ENCODE peak calls at places on chromosome 9, in five cellular contexts. M is tibial artery, A is foreskin fibroblast, J is AG09319, E is epithelial cell of esophagus. K is an unnamed sample.
A peak's percentile ranks its signal among the peaks of the same experiment; 100 is the strongest.

GRCh38 chr9:94921072-94921471 is 194.6 kb downstream of the AOPEP start:
- DNase-seq in E (peak; percentile 76), A (peak; percentile 64), J (no peak), M (peak; percentile 45), K (no peak)

GRCh38 chr9:27933210-27934062 is 360.2 kb upstream of the C9orf72 start:
- DNase-seq in E (peak; percentile 9), A (no peak), J (no peak), M (no peak), K (no peak)

GRCh38 chr9:744790-745456 is 96.6 kb upstream of the DMRT1 start:
- DNase-seq in M (no peak), E (no peak), J (no peak), A (no peak), K (no peak)

GRCh38 chr9:125663127-125663526 is 43.9 kb downstream of the MAPKAP1 start:
- DNase-seq in E (peak; percentile 76), A (peak; percentile 73), J (no peak), M (no peak), K (no peak)

GRCh38 chr9:35689601-35690446 is at the start of gene TPM2:
- DNase-seq in E (peak; percentile 40), J (peak; percentile 76), A (peak; percentile 96), M (peak; percentile 80), K (peak; percentile 93)

GRCh38 chr9:127463891-127464290 is 12.6 kb downstream of the LRSAM1 start:
- DNase-seq in E (no peak), A (peak; percentile 82), M (no peak), J (no peak), K (no peak)

GRCh38 chr9:74555015-74555414 is 57.9 kb downstream of the RORB start:
- DNase-seq in J (no peak), E (no peak), A (no peak), M (no peak), K (no peak)

GRCh38 chr9:1366300-1366699 is 316.1 kb downstream of the DMRT2 start:
- DNase-seq in E (no peak), M (no peak), J (no peak), A (no peak), K (no peak)

GRCh38 chr9:112069318-112070169 is 105.6 kb downstream of the SUSD1 start:
- DNase-seq in E (peak; percentile 50), J (no peak), M (no peak), A (no peak), K (no peak)

GRCh38 chr9:7320139-7320538 is 479.4 kb downstream of the DMAC1 start:
- DNase-seq in M (no peak), A (peak; percentile 98), J (peak; percentile 35), E (peak; percentile 80), K (no peak)

GRCh38 chr9:93324191-93324834 is 127.2 kb upstream of the FAM120A start:
- DNase-seq in J (no peak), E (no peak), A (no peak), M (no peak), K (no peak)

GRCh38 chr9:106421772-106422171 is 441.2 kb upstream of the ZNF462 start:
- DNase-seq in M (no peak), A (no peak), E (peak; percentile 52), J (no peak), K (no peak)

GRCh38 chr9:132977626-132978450 is 656 bp upstream of the GFI1B start:
- DNase-seq in J (peak; percentile 2), A (peak; percentile 76), E (peak; percentile 65), M (peak; percentile 39), K (no peak)

GRCh38 chr9:128275198-128276007 is at the start of gene GOLGA2:
- DNase-seq in E (no peak), J (no peak), M (no peak), A (peak; percentile 63), K (no peak)

GRCh38 chr9:133574791-133575672 is 34.2 kb downstream of the FAM163B start:
- DNase-seq in M (no peak), A (no peak), E (no peak), J (no peak), K (no peak)

DNA sequence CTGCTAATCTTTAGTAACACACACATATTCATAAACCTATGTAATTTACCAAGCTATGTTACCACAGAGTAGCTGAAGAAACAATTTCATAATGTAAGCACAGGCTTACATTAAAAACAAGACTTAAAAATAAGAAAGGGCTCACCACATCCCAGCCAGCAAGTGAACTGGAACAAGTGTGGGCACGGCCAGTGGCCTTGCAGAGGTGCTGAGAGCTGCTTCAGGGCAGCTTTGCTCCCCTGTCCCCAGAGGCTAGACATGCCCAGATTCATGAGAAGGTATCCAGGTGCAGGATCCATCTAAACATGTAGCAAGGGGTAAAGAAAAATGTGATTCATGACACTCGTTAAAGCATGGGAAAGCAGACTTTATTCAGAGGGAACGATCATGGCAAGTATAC is 62.0 kb upstream of the CKS2 start:
- DNase-seq in J (no peak), M (no peak), E (no peak), A (no peak), K (no peak)
- TF ChIP-seq CTCF in J (no peak), M (no peak), E (no peak), A (no peak), K (no peak)

DNA sequence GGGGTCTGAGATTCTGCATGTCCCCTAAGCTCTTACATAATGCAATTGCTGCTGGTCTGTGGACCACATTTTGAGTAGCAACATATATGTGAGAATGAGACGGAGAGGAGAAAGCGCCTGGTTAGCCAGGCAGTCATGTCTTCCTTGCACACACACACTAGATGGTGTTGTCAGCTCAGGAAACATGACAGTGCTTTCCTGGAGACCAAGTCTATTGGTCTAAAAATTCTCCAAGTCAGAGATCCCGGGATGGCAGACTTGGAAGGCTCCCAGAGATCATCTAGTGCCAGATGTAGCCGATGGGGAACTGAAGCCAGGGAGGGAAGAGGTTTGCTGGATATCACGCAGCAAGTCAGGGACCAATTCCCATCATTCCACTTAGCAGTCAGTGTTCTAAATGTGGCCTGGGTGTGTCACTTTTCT is 53.4 kb downstream of the GALNT12 start:
- DNase-seq in M (peak; percentile 78), A (peak; percentile 98), J (peak; percentile 96), E (peak; percentile 56), K (no peak)
- TF ChIP-seq CTCF in M (peak; percentile 61), A (peak; percentile 58), J (peak; percentile 75), E (no peak), K (peak; percentile 89)

GRCh38 chr9:37266630-37267029 is 146.3 kb downstream of the ZCCHC7 start:
- DNase-seq in E (no peak), A (no peak), M (no peak), J (no peak), K (no peak)

GRCh38 chr9:37264539-37264938 is 144.2 kb downstream of the ZCCHC7 start:
- DNase-seq in A (no peak), M (no peak), E (no peak), J (no peak), K (no peak)

GRCh38 chr9:37259906-37260305 is 139.5 kb downstream of the ZCCHC7 start:
- DNase-seq in J (no peak), M (no peak), A (no peak), E (no peak), K (no peak)

DNA sequence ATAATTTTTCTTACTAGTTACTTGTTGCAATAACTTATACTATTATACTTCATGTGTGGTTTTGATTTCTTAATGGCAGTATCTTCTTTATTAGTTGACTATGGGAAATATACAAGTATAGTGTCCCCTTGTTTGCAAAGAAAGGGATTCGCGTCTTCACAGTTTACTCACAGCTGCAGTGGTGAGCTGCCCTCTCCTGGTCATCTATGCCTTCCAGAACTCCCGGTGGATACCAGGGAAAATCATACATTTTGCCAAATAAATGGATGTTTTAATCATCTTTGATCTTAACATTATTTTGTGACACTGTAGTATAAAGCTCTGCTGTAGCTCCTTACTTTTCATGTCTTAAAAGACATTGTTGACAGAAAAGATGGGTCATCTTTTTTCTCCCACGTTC is 142.0 kb downstream of the ZCCHC7 start:
- DNase-seq in E (peak; percentile 12), A (peak; percentile 52), M (no peak), J (no peak), K (no peak)
- TF ChIP-seq CTCF in E (peak; percentile 39), A (peak; percentile 61), M (no peak), J (peak; percentile 45), K (peak; percentile 83)

GRCh38 chr9:134778841-134779411 is 101.7 kb upstream of the FCN2 start:
- DNase-seq in J (peak; percentile 27), M (peak; percentile 57), E (no peak), A (peak; percentile 75), K (no peak)
- TF ChIP-seq CTCF in J (peak; percentile 79), M (peak; percentile 59), E (peak; percentile 3), A (peak; percentile 62), K (peak; percentile 82)

GRCh38 chr9:109409998-109410397 is 88.1 kb downstream of the PTPN3 start:
- DNase-seq in A (no peak), E (no peak), M (no peak), J (no peak), K (no peak)
- TF ChIP-seq CTCF in A (no peak), E (peak; percentile 10), M (no peak), J (no peak), K (no peak)

GRCh38 chr9:130886981-130887380 is 9.6 kb downstream of the QRFP start:
- DNase-seq in J (no peak), E (no peak), A (no peak), M (no peak), K (no peak)

GRCh38 chr9:130888146-130888885 is 8.3 kb downstream of the QRFP start:
- DNase-seq in J (no peak), M (no peak), E (no peak), A (no peak), K (no peak)

GRCh38 chr9:130885422-130886375 is 10.9 kb downstream of the QRFP start:
- DNase-seq in E (peak; percentile 29), A (no peak), M (no peak), J (no peak), K (no peak)

GRCh38 chr9:130890124-130890523 is 6.5 kb downstream of the QRFP start:
- DNase-seq in E (no peak), J (no peak), M (no peak), A (no peak), K (no peak)

DNA sequence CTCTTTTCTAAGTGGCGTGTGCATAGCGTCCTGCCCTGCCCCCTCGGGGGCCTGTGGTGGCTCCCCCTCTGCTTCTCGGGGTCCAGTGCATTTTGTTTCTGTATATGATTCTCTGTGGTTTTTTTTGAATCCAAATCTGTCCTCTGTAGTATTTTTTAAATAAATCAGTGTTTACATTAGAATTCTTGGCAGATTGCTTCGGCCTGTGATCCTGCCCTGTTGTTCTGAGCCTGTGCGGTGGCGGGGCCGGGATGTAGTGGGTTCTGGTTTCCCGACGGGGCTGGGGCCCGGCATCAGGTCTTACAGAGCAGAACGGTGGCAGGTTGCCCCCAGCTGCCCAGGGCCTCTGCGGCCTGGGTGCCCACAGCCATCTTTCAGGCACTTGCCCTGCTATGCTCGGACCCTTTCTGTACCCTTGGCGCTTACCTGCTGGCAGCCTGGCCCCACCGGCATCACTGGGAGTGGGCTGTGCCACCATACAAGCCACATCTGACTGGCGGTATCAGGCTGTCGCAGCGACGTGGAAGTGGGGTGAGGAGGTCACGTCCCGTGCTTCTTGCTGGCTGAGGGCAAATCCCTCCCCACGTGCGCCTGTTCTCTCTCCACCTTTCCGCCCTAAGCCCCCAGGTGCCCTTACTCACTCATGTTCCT is 9.0 kb downstream of the QRFP start:
- DNase-seq in A (no peak), M (no peak), J (no peak), E (no peak), K (no peak)
- TF ChIP-seq CTCF in A (no peak), M (no peak), J (no peak), E (no peak), K (no peak)

GRCh38 chr9:98989036-98990000 is 45.6 kb downstream of the COL15A1 start:
- DNase-seq in M (peak; percentile 95), A (peak; percentile 99), E (peak; percentile 90), J (peak; percentile 96), K (no peak)
- TF ChIP-seq CTCF in M (peak; percentile 26), A (peak; percentile 31), E (no peak), J (no peak), K (peak; percentile 74)

GRCh38 chr9:116647515-116647809 is 39.6 kb upstream of the TRIM32 start:
- DNase-seq in J (no peak), E (no peak), M (peak; percentile 81), A (no peak), K (no peak)
- TF ChIP-seq CTCF in J (no peak), E (no peak), M (no peak), A (no peak), K (peak; percentile 61)

K was measured in chondrocyte.